ENCODE peak calls at places on chromosome 17, in seven cellular contexts. E is Peyer's patch, B is IMR-90, I is foreskin fibroblast, Y is heart left ventricle, N is cardiac fibroblast, V is cardiac muscle cell. K is an unnamed sample.

GRCh38 chr17:12859520-12859919 is 70.2 kb downstream of the ARHGAP44 start:
- DNase-seq in E (no peak), N (no peak), B (peak), Y (no peak), V (no peak), I (no peak), K (peak)

GRCh38 chr17:48002208-48002919 is 31.5 kb downstream of the CDK5RAP3 start:
- DNase-seq in Y (peak), E (no peak), B (peak), N (peak), I (peak), V (no peak), K (peak)

GRCh38 chr17:77647531-77647930 is 311.0 kb upstream of the TNRC6C start:
- DNase-seq in Y (no peak), E (peak), I (no peak), B (no peak), N (no peak), V (no peak), K (no peak)

GRCh38 chr17:34974794-34975428 is 5.4 kb upstream of the LIG3 start:
- DNase-seq in Y (no peak), B (no peak), E (no peak), N (no peak), I (no peak), V (no peak), K (no peak)

GRCh38 chr17:81029859-81030258 is 5.1 kb upstream of the BAIAP2 start:
- DNase-seq in I (no peak), N (no peak), B (no peak), V (no peak), Y (peak), E (no peak), K (no peak)

GRCh38 chr17:36095992-36096391 is 6.0 kb upstream of the CCL3 start:
- DNase-seq in I (no peak), N (no peak), Y (no peak), V (no peak), E (no peak), B (no peak), K (no peak)

GRCh38 chr17:67244621-67245072 is 349 bp downstream of the HELZ start:
- DNase-seq in N (no peak), B (no peak), I (no peak), V (no peak), E (no peak), Y (no peak), K (no peak)

GRCh38 chr17:31494259-31495048 is 103.0 kb downstream of the RAB11FIP4 start:
- DNase-seq in I (no peak), B (no peak), E (no peak), V (no peak), Y (no peak), N (no peak), K (peak)

GRCh38 chr17:47732399-47733046 is 513 bp upstream of the TBX21 start:
- DNase-seq in N (no peak), E (no peak), Y (no peak), B (no peak), I (no peak), V (no peak), K (no peak)

GRCh38 chr17:80068301-80069160 is 32.1 kb downstream of the CCDC40 start:
- DNase-seq in Y (peak), I (peak), V (no peak), E (no peak), N (peak), B (peak), K (no peak)

GRCh38 chr17:62405451-62405850 is 18.2 kb upstream of the METTL2A start:
- DNase-seq in V (no peak), N (no peak), Y (no peak), I (peak), B (peak), E (no peak), K (no peak)

GRCh38 chr17:27288183-27288582 is 5.7 kb upstream of the WSB1 start:
- DNase-seq in V (no peak), N (no peak), E (no peak), I (no peak), Y (no peak), B (no peak), K (no peak)

GRCh38 chr17:14818469-14818868 is 446.7 kb downstream of the PMP22 start:
- DNase-seq in I (no peak), N (no peak), Y (no peak), B (no peak), E (no peak), V (no peak), K (no peak)

GRCh38 chr17:21085707-21086106 is 41.1 kb upstream of the DHRS7B start:
- DNase-seq in E (no peak), B (no peak), Y (no peak), V (no peak), I (no peak), N (no peak), K (no peak)

GRCh38 chr17:49292901-49293300 is 62.3 kb upstream of the PHOSPHO1 start:
- DNase-seq in E (no peak), B (no peak), I (no peak), Y (no peak), N (no peak), V (no peak), K (no peak)

GRCh38 chr17:33602981-33603380 is 309.9 kb upstream of the ASIC2 start:
- DNase-seq in N (no peak), B (no peak), I (no peak), Y (no peak), E (no peak), V (no peak), K (no peak)

GRCh38 chr17:71329310-71330098 is 791.3 kb upstream of the SOX9 start:
- DNase-seq in N (no peak), I (no peak), B (no peak), V (peak), E (no peak), Y (no peak), K (no peak)

GRCh38 chr17:17738901-17739300 is 57.6 kb downstream of the RAI1 start:
- DNase-seq in Y (peak), E (no peak), V (no peak), I (no peak), N (peak), B (no peak), K (no peak)

GRCh38 chr17:32621612-32622312 is 135.0 kb downstream of the CDK5R1 start:
- DNase-seq in V (no peak), Y (no peak), B (no peak), I (no peak), E (no peak), N (no peak), K (no peak)

GRCh38 chr17:35433075-35433894 is 985 bp upstream of the SLFN12 start:
- DNase-seq in I (peak), B (peak), E (no peak), N (peak), Y (peak), V (peak), K (peak)

GRCh38 chr17:3004150-3004801 is 59.1 kb downstream of the OR1D5 start:
- DNase-seq in Y (peak), N (peak), E (peak), B (peak), I (peak), V (peak), K (peak)

GRCh38 chr17:41705271-41705991 is 6.7 kb upstream of the GAST start:
- DNase-seq in Y (no peak), B (peak), N (peak), I (peak), V (no peak), E (no peak), K (no peak)

GRCh38 chr17:41352597-41353366 is 2.2 kb upstream of the KRT33A start:
- DNase-seq in I (peak), E (no peak), Y (no peak), N (no peak), V (peak), B (peak), K (no peak)

GRCh38 chr17:17499402-17500145 is 3.4 kb upstream of the RASD1 start:
- DNase-seq in E (no peak), N (no peak), V (no peak), I (no peak), B (no peak), Y (no peak), K (no peak)

GRCh38 chr17:57045868-57046671 is 39.0 kb upstream of the AKAP1 start:
- DNase-seq in N (no peak), Y (peak), B (no peak), E (peak), V (no peak), I (peak), K (peak)

GRCh38 chr17:77821114-77821513 is 137.4 kb upstream of the TNRC6C start:
- DNase-seq in N (no peak), Y (peak), E (peak), V (peak), B (no peak), I (no peak), K (no peak)

GRCh38 chr17:36705651-36706436 is 104.5 kb downstream of the MRM1 start:
- DNase-seq in I (peak), E (no peak), N (peak), V (peak), Y (no peak), B (peak), K (peak)

GRCh38 chr17:19755821-19756510 is 7.9 kb upstream of the ALDH3A1 start:
- DNase-seq in Y (no peak), E (peak), B (no peak), N (no peak), V (no peak), I (no peak), K (peak)

GRCh38 chr17:43737722-43738121 is 20.9 kb downstream of the SOST start:
- DNase-seq in E (no peak), N (no peak), Y (no peak), V (no peak), I (no peak), B (no peak), K (no peak)

GRCh38 chr17:67046398-67046797 is 2.0 kb downstream of the CACNG1 start:
- DNase-seq in I (no peak), E (peak), V (no peak), N (no peak), B (no peak), Y (no peak), K (no peak)

GRCh38 chr17:9086577-9086976 is 65.3 kb downstream of the NTN1 start:
- DNase-seq in B (no peak), E (no peak), N (no peak), I (no peak), Y (no peak), V (no peak), K (no peak)

GRCh38 chr17:42853597-42853967 is 2.6 kb downstream of the AOC3 start:
- DNase-seq in E (no peak), Y (no peak), V (no peak), I (no peak), B (no peak), N (no peak), K (no peak)

GRCh38 chr17:40069751-40070643 is 7.2 kb downstream of the THRA start:
- DNase-seq in I (peak), E (peak), B (peak), V (no peak), N (peak), Y (peak), K (no peak)

GRCh38 chr17:60463157-60463820 is 41.0 kb downstream of the CHCT1 start:
- DNase-seq in N (peak), I (no peak), V (no peak), E (no peak), Y (no peak), B (no peak), K (no peak)

GRCh38 chr17:61837175-61838051 is 25.9 kb downstream of the BRIP1 start:
- DNase-seq in E (peak), V (peak), N (peak), I (peak), B (peak), Y (peak), K (peak)

GRCh38 chr17:58337600-58338453 is 9.2 kb upstream of the TSPOAP1 start:
- DNase-seq in B (peak), I (peak), N (peak), V (peak), Y (peak), E (peak), K (peak)

GRCh38 chr17:27078296-27078695 is 215.6 kb upstream of the WSB1 start:
- DNase-seq in Y (no peak), E (no peak), V (no peak), B (no peak), I (no peak), N (no peak), K (no peak)

GRCh38 chr17:1047177-1047885 is 50.4 kb downstream of the TIMM22 start:
- DNase-seq in V (peak), I (peak), Y (peak), B (peak), N (peak), E (no peak), K (no peak)

GRCh38 chr17:33459078-33459940 is 166.2 kb upstream of the ASIC2 start:
- DNase-seq in E (no peak), V (no peak), N (no peak), Y (no peak), B (no peak), I (no peak), K (peak)

DNA sequence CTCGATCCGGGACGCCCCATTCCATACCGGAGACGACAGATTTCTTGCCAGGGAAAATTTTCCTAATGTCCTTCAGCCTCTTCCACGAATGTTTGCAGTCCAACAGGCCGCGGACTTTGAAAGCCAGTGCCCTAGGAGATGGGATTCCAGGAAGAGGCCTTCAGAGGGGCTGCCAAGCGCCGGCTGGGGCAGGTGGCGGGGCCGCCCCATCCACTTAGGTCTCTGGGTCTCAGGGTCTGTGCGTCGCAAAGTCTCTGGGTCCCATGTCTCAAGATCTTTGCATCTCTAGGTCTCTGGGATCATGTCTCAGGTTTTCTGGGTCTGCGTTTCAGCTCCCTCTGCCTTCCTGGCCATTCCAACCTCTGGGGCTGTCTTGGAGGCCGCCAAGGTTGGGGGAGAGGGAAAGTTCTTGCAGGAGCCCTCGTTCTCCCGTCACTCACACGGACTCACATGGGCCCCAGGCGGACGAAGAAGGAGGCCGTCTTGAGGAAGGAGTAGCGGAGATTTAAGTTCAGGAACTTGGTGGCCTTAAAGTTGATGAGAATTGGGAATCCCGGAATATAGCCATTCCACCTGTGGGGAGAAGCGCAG is 7.2 kb downstream of the ALOX12B start:
- DNase-seq in E (no peak), N (no peak), B (no peak), V (no peak), I (no peak), Y (no peak), K (no peak)
- TF ChIP-seq CTCF in E (no peak), N (no peak), B (no peak), V (no peak), I (no peak), Y (no peak), K (no peak)

GRCh38 chr17:76248013-76248782 is 7.9 kb upstream of the RNF157 start:
- DNase-seq in E (peak), V (no peak), N (no peak), I (peak), Y (no peak), B (no peak), K (no peak)
- TF ChIP-seq CTCF in E (peak), V (peak), N (peak), I (peak), Y (no peak), B (no peak), K (no peak)

DNA sequence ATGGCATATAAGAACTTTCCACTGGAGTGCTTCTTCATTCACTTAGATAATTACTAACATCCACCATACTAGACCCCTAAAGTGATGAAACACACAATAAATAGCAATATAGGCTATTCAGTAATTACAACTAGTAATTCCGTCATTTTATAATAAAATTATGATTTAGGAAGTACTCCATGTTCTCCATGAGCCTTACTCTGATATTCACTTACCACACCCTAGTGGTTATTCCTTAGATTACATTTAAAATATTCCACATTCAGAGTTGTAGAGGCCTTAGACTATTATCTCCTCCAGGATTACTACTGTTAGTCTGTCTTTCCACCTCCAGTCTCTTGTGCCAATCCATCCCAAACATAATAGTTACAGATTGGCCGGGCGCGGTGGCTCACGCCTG is 62.4 kb downstream of the STH start:
- DNase-seq in N (peak), B (no peak), Y (no peak), V (no peak), I (peak), E (no peak), K (no peak)
- TF ChIP-seq CTCF in N (peak), B (peak), Y (no peak), V (peak), I (peak), E (peak), K (no peak)

GRCh38 chr17:10631048-10631700 is 25.9 kb downstream of the MYH3 start:
- DNase-seq in B (peak), N (peak), I (peak), V (peak), E (no peak), Y (no peak), K (peak)

GRCh38 chr17:10633738-10634379 is 23.2 kb downstream of the MYH3 start:
- DNase-seq in V (no peak), B (no peak), I (no peak), Y (no peak), E (no peak), N (no peak), K (peak)

GRCh38 chr17:10631701-10632100 is 25.4 kb downstream of the MYH3 start:
- DNase-seq in E (no peak), V (no peak), N (no peak), B (no peak), Y (no peak), I (no peak), K (no peak)

GRCh38 chr17:10638151-10638550 is 19.0 kb downstream of the MYH3 start:
- DNase-seq in N (no peak), Y (no peak), I (no peak), V (no peak), E (no peak), B (no peak), K (no peak)

GRCh38 chr17:10635290-10635689 is 21.8 kb downstream of the MYH3 start:
- DNase-seq in I (no peak), N (no peak), B (no peak), Y (no peak), V (no peak), E (no peak), K (no peak)
- TF ChIP-seq CTCF in I (no peak), N (no peak), B (no peak), Y (no peak), V (no peak), E (no peak), K (no peak)

GRCh38 chr17:78823282-78824046 is 17.1 kb downstream of the USP36 start:
- DNase-seq in I (peak), E (no peak), V (no peak), Y (no peak), N (no peak), B (no peak), K (no peak)
- TF ChIP-seq CTCF in I (peak), E (no peak), V (no peak), Y (no peak), N (no peak), B (peak), K (no peak)

GRCh38 chr17:78839762-78840529 is 668 bp downstream of the USP36 start:
- DNase-seq in N (peak), V (peak), I (peak), Y (peak), E (peak), B (peak), K (peak)

GRCh38 chr17:78840530-78840779 is 159 bp downstream of the USP36 start:
- DNase-seq in V (no peak), I (no peak), E (no peak), Y (no peak), B (no peak), N (no peak), K (no peak)

GRCh38 chr17:78838574-78839005 is 2.0 kb downstream of the USP36 start:
- DNase-seq in E (no peak), I (no peak), Y (no peak), B (no peak), N (no peak), V (no peak), K (no peak)

GRCh38 chr17:78839173-78839761 is 1.3 kb downstream of the USP36 start:
- DNase-seq in B (peak), V (peak), E (no peak), I (peak), N (peak), Y (no peak), K (no peak)

GRCh38 chr17:78840780-78841611 is at the start of gene USP36:
- DNase-seq in E (peak), I (peak), B (peak), Y (peak), N (peak), V (peak), K (peak)
- TF ChIP-seq CTCF in E (peak), I (no peak), B (no peak), Y (no peak), N (no peak), V (no peak), K (no peak)

GRCh38 chr17:76082326-76083251 is 3.6 kb downstream of the ZACN start:
- DNase-seq in E (no peak), N (no peak), I (peak), Y (no peak), V (peak), B (no peak), K (no peak)
- TF ChIP-seq CTCF in E (no peak), N (no peak), I (no peak), Y (no peak), V (no peak), B (no peak), K (no peak)

K was measured in GM10248.